ENCODE peak calls at places on chromosomes 3 and 15, in five cellular contexts. One of them, this sample, is unnamed.

GRCh38 chr3:169478566-169479313 is 184.8 kb downstream of the MECOM start:
- DNase-seq in mesenchymal stem cell: peak
- DNase-seq in neuronal stem cell: no peak
- DNase-seq in H9: no peak
- DNase-seq in H1: no peak
- DNase-seq in this sample: peak

GRCh38 chr3:172577962-172578560 is 54.8 kb upstream of the TNFSF10 start:
- DNase-seq in mesenchymal stem cell: no peak
- DNase-seq in neuronal stem cell: no peak
- DNase-seq in H9: no peak
- DNase-seq in H1: no peak
- DNase-seq in this sample: no peak

GRCh38 chr15:74036271-74037170 is 42.0 kb downstream of the PML start:
- DNase-seq in mesenchymal stem cell: peak
- DNase-seq in neuronal stem cell: peak
- DNase-seq in H9: peak
- DNase-seq in H1: peak
- DNase-seq in this sample: peak

GRCh38 chr3:179652467-179653105 is at the start of gene USP13:
- DNase-seq in mesenchymal stem cell: peak
- DNase-seq in neuronal stem cell: no peak
- DNase-seq in H9: peak
- DNase-seq in H1: no peak
- DNase-seq in this sample: peak

GRCh38 chr3:42451116-42451515 is 40.7 kb upstream of the LYZL4 start:
- DNase-seq in mesenchymal stem cell: no peak
- DNase-seq in neuronal stem cell: no peak
- DNase-seq in H9: no peak
- DNase-seq in H1: no peak
- DNase-seq in this sample: peak

GRCh38 chr3:166837535-166837934 is 542.6 kb downstream of the ZBBX start:
- DNase-seq in mesenchymal stem cell: peak
- DNase-seq in neuronal stem cell: peak
- DNase-seq in H9: peak
- DNase-seq in H1: peak
- DNase-seq in this sample: peak

GRCh38 chr3:114035146-114035545 is 21.2 kb downstream of the CCDC191 start:
- DNase-seq in mesenchymal stem cell: no peak
- DNase-seq in neuronal stem cell: no peak
- DNase-seq in H9: no peak
- DNase-seq in H1: no peak
- DNase-seq in this sample: no peak

GRCh38 chr3:61117045-61117898 is 134.0 kb downstream of the FHIT start:
- DNase-seq in mesenchymal stem cell: no peak
- DNase-seq in neuronal stem cell: no peak
- DNase-seq in H9: no peak
- DNase-seq in H1: no peak
- DNase-seq in this sample: no peak

GRCh38 chr3:155744626-155745324 is at the start of gene PLCH1:
- DNase-seq in mesenchymal stem cell: peak
- DNase-seq in neuronal stem cell: peak
- DNase-seq in H9: peak
- DNase-seq in H1: peak
- DNase-seq in this sample: peak

GRCh38 chr15:90598053-90598577 is 68.4 kb downstream of the CRTC3 start:
- DNase-seq in mesenchymal stem cell: peak
- DNase-seq in neuronal stem cell: no peak
- DNase-seq in H9: peak
- DNase-seq in H1: no peak
- DNase-seq in this sample: no peak

GRCh38 chr15:79004336-79004735 is 59.5 kb upstream of the CTSH start:
- DNase-seq in mesenchymal stem cell: peak
- DNase-seq in neuronal stem cell: no peak
- DNase-seq in H9: peak
- DNase-seq in H1: no peak
- DNase-seq in this sample: peak

GRCh38 chr3:57094011-57094535 is 33.6 kb downstream of the SPATA12 start:
- DNase-seq in mesenchymal stem cell: no peak
- DNase-seq in neuronal stem cell: no peak
- DNase-seq in H9: no peak
- DNase-seq in H1: no peak
- DNase-seq in this sample: no peak

GRCh38 chr3:27479816-27480543 is 4.2 kb downstream of the SLC4A7 start:
- DNase-seq in mesenchymal stem cell: no peak
- DNase-seq in neuronal stem cell: no peak
- DNase-seq in H9: no peak
- DNase-seq in H1: no peak
- DNase-seq in this sample: no peak

GRCh38 chr15:31502541-31503229 is 176.1 kb downstream of the KLF13 start:
- DNase-seq in mesenchymal stem cell: no peak
- DNase-seq in neuronal stem cell: no peak
- DNase-seq in H9: peak
- DNase-seq in H1: no peak
- DNase-seq in this sample: no peak

GRCh38 chr3:64187065-64187959 is 38.0 kb downstream of the PRICKLE2 start:
- DNase-seq in mesenchymal stem cell: peak
- DNase-seq in neuronal stem cell: no peak
- DNase-seq in H9: no peak
- DNase-seq in H1: no peak
- DNase-seq in this sample: peak

GRCh38 chr3:14363976-14364375 is 38.4 kb upstream of the SLC6A6 start:
- DNase-seq in mesenchymal stem cell: peak
- DNase-seq in neuronal stem cell: no peak
- DNase-seq in H9: no peak
- DNase-seq in H1: no peak
- DNase-seq in this sample: no peak

GRCh38 chr15:100834731-100835130 is 44.9 kb upstream of the ALDH1A3 start:
- DNase-seq in mesenchymal stem cell: no peak
- DNase-seq in neuronal stem cell: no peak
- DNase-seq in H9: no peak
- DNase-seq in H1: no peak
- DNase-seq in this sample: no peak

GRCh38 chr3:157098823-157099185 is 61.1 kb downstream of the CCNL1 start:
- DNase-seq in mesenchymal stem cell: peak
- DNase-seq in neuronal stem cell: no peak
- DNase-seq in H9: no peak
- DNase-seq in H1: no peak
- DNase-seq in this sample: no peak

GRCh38 chr3:101646726-101647125 is 30.2 kb downstream of the ZBTB11 start:
- DNase-seq in mesenchymal stem cell: no peak
- DNase-seq in neuronal stem cell: no peak
- DNase-seq in H9: no peak
- DNase-seq in H1: no peak
- DNase-seq in this sample: no peak

GRCh38 chr3:135450985-135451384 is 514.5 kb upstream of the PPP2R3A start:
- DNase-seq in mesenchymal stem cell: no peak
- DNase-seq in neuronal stem cell: no peak
- DNase-seq in H9: no peak
- DNase-seq in H1: no peak
- DNase-seq in this sample: no peak

GRCh38 chr3:15331606-15332404 is 581 bp downstream of the SH3BP5 start:
- DNase-seq in mesenchymal stem cell: peak
- DNase-seq in neuronal stem cell: no peak
- DNase-seq in H9: peak
- DNase-seq in H1: no peak
- DNase-seq in this sample: no peak

GRCh38 chr15:49471733-49472132 is 48.7 kb downstream of the FGF7 start:
- DNase-seq in mesenchymal stem cell: no peak
- DNase-seq in neuronal stem cell: no peak
- DNase-seq in H9: no peak
- DNase-seq in H1: no peak
- DNase-seq in this sample: no peak

GRCh38 chr3:147008886-147009285 is 397.5 kb downstream of the ZIC4 start:
- DNase-seq in mesenchymal stem cell: no peak
- DNase-seq in neuronal stem cell: no peak
- DNase-seq in H9: no peak
- DNase-seq in H1: no peak
- DNase-seq in this sample: no peak

GRCh38 chr15:88906130-88906529 is 7.0 kb downstream of the MFGE8 start:
- DNase-seq in mesenchymal stem cell: no peak
- DNase-seq in neuronal stem cell: no peak
- DNase-seq in H9: no peak
- DNase-seq in H1: no peak
- DNase-seq in this sample: no peak

GRCh38 chr3:184874709-184875644 is 63.0 kb downstream of the VPS8 start:
- DNase-seq in mesenchymal stem cell: peak
- DNase-seq in neuronal stem cell: peak
- DNase-seq in H9: no peak
- DNase-seq in H1: no peak
- DNase-seq in this sample: peak

GRCh38 chr3:141257971-141258370 is 26.3 kb downstream of the PXYLP1 start:
- DNase-seq in mesenchymal stem cell: no peak
- DNase-seq in neuronal stem cell: no peak
- DNase-seq in H9: no peak
- DNase-seq in H1: no peak
- DNase-seq in this sample: peak

GRCh38 chr15:63861946-63862517 is 28.3 kb upstream of the HERC1 start:
- DNase-seq in mesenchymal stem cell: no peak
- DNase-seq in neuronal stem cell: no peak
- DNase-seq in H9: no peak
- DNase-seq in H1: no peak
- DNase-seq in this sample: no peak

GRCh38 chr3:45778761-45779201 is 17.6 kb downstream of the SLC6A20 start:
- DNase-seq in mesenchymal stem cell: no peak
- DNase-seq in neuronal stem cell: no peak
- DNase-seq in H9: peak
- DNase-seq in H1: no peak
- DNase-seq in this sample: no peak

GRCh38 chr15:70023064-70023768 is 74.5 kb downstream of the TLE3 start:
- DNase-seq in mesenchymal stem cell: peak
- DNase-seq in neuronal stem cell: no peak
- DNase-seq in H9: no peak
- DNase-seq in H1: no peak
- DNase-seq in this sample: peak

GRCh38 chr3:47273564-47273963 is 9.0 kb downstream of the KIF9 start:
- DNase-seq in mesenchymal stem cell: no peak
- DNase-seq in neuronal stem cell: no peak
- DNase-seq in H9: no peak
- DNase-seq in H1: no peak
- DNase-seq in this sample: no peak

GRCh38 chr3:119356646-119357045 is 62.5 kb downstream of the ARHGAP31 start:
- DNase-seq in mesenchymal stem cell: peak
- DNase-seq in neuronal stem cell: no peak
- DNase-seq in H9: no peak
- DNase-seq in H1: no peak
- DNase-seq in this sample: no peak

GRCh38 chr3:119352235-119352634 is 58.1 kb downstream of the ARHGAP31 start:
- DNase-seq in mesenchymal stem cell: no peak
- DNase-seq in neuronal stem cell: no peak
- DNase-seq in H9: no peak
- DNase-seq in H1: no peak
- DNase-seq in this sample: peak

GRCh38 chr3:119349353-119349752 is 55.2 kb downstream of the ARHGAP31 start:
- DNase-seq in mesenchymal stem cell: no peak
- DNase-seq in neuronal stem cell: peak
- DNase-seq in H9: peak
- DNase-seq in H1: peak
- DNase-seq in this sample: peak

GRCh38 chr3:119350114-119350513 is 55.9 kb downstream of the ARHGAP31 start:
- DNase-seq in mesenchymal stem cell: no peak
- DNase-seq in neuronal stem cell: peak
- DNase-seq in H9: peak
- DNase-seq in H1: peak
- DNase-seq in this sample: no peak

DNA sequence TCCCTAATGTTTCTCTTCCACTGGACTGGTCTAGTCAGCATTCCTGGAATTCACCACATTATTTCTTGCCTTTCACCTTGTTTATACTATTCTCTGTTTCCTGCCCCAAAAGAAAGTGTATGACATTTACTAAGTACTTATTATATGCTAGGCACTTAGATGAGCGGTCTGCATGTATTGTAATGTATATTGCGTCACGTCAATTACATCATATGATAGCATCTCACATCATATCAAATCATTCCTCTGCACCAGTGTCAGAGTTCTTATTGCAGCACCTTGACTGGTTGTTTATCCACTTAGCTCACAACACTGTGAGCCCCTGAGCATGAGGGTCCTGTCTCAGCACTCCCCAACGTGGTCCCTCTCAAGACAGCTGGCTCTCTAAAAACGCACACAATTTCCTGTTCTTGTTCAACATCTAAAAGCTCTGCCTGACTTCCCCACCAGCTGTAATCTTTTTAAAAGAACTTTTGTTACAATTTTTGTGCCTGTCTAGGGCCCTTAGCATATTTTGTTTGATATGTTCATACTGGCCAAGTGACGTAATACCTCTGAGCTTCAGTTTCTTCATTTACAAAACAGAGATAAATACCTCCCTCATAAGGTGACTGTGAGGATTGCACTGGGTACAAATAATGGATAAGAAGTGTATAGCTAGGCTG is 58.8 kb downstream of the ARHGAP31 start:
- DNase-seq in mesenchymal stem cell: peak
- DNase-seq in neuronal stem cell: no peak
- DNase-seq in H9: no peak
- DNase-seq in H1: no peak
- DNase-seq in this sample: peak
- H3K18ac ChIP-seq in mesenchymal stem cell: no peak
- H3K18ac ChIP-seq in neuronal stem cell: no peak
- H3K18ac ChIP-seq in H9: no peak
- H3K18ac ChIP-seq in H1: no peak
- H3K18ac ChIP-seq in this sample: no peak

GRCh38 chr15:52101542-52102340 is 10.8 kb downstream of the BCL2L10 start:
- DNase-seq in mesenchymal stem cell: no peak
- DNase-seq in neuronal stem cell: no peak
- DNase-seq in H9: no peak
- DNase-seq in H1: no peak
- DNase-seq in this sample: no peak
- H2BK12ac ChIP-seq in mesenchymal stem cell: peak
- H2BK12ac ChIP-seq in neuronal stem cell: no peak
- H2BK12ac ChIP-seq in H9: no peak
- H2BK12ac ChIP-seq in H1: no peak
- H2BK12ac ChIP-seq in this sample: no peak

GRCh38 chr3:19384868-19385267 is 236.6 kb downstream of the KCNH8 start:
- DNase-seq in mesenchymal stem cell: no peak
- DNase-seq in neuronal stem cell: no peak
- DNase-seq in H9: no peak
- DNase-seq in H1: no peak
- DNase-seq in this sample: no peak
- H3K18ac ChIP-seq in mesenchymal stem cell: no peak
- H3K18ac ChIP-seq in neuronal stem cell: no peak
- H3K18ac ChIP-seq in H9: no peak
- H3K18ac ChIP-seq in H1: no peak
- H3K18ac ChIP-seq in this sample: no peak

DNA sequence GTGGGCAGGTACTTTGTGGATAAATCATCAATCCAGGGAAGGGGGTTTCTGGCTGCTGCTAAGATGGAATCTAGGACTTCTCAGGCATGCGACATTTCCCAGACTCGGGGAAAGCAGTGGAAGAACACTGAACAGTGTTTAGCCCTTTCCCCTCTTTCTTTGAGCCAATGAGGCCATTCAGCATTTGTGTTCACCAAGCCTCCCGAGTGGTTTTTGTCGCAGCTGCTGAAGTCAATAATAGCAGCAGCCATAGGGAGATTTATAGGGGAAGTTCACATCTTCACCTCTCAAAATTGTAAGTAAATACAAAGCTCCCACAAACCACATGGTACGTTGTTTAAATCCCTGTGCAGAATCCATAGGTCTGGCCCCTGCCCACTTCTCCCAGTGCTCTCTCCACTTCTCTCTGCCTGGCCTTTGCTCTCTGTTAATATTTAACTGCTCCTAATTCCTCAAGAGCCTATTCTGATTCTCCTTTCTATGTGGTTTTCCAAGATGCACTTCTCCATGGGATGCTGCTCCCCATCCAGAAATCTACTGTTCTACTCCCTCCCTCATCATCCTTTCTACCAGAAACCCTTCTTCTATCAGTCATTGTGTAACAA is 230.7 kb downstream of the SHQ1 start:
- DNase-seq in mesenchymal stem cell: no peak
- DNase-seq in neuronal stem cell: no peak
- DNase-seq in H9: no peak
- DNase-seq in H1: no peak
- DNase-seq in this sample: no peak
- H2BK12ac ChIP-seq in mesenchymal stem cell: no peak
- H2BK12ac ChIP-seq in neuronal stem cell: no peak
- H2BK12ac ChIP-seq in H9: no peak
- H2BK12ac ChIP-seq in H1: no peak
- H2BK12ac ChIP-seq in this sample: no peak

This sample was measured in trophoblast cell.